ENCODE peak calls at places on chromosome 12, in nine cellular contexts. D is PC-3, J is choroid plexus epithelial cell, K is GM12865, H is fibroblast of mammary gland, N is stomach, O is cardiac muscle cell, W is BE2C, V is GM23338. F is an unnamed sample.

GRCh38 chr12:21788089-21788983 is 13.8 kb upstream of the KCNJ8 start:
- DNase-seq in D (no peak), J (peak), K (no peak), H (peak), N (peak), O (no peak), W (no peak), V (no peak), F (no peak)

GRCh38 chr12:25894759-25895158 is 63.7 kb upstream of the RASSF8 start:
- DNase-seq in D (no peak), J (peak), K (no peak), H (no peak), N (no peak), O (no peak), W (no peak), V (no peak), F (no peak)

GRCh38 chr12:91413591-91413990 is 231.0 kb upstream of the DCN start:
- DNase-seq in D (peak), J (peak), K (no peak), H (peak), N (no peak), O (peak), W (peak), V (no peak), F (peak)

GRCh38 chr12:94460594-94460959 is 910 bp upstream of the CEP83 start:
- DNase-seq in D (peak), J (no peak), K (no peak), H (no peak), N (no peak), O (no peak), W (no peak), V (no peak), F (no peak)

GRCh38 chr12:121858662-121859572 is at the start of gene HPD:
- DNase-seq in D (peak), J (peak), K (no peak), H (peak), N (no peak), O (no peak), W (no peak), V (peak), F (peak)

GRCh38 chr12:42237052-42237852 is 796 bp downstream of the YAF2 start:
- DNase-seq in D (peak), J (peak), K (peak), H (peak), N (peak), O (peak), W (peak), V (peak), F (peak)

GRCh38 chr12:81176796-81177195 is 98.9 kb downstream of the ACSS3 start:
- DNase-seq in D (no peak), J (peak), K (no peak), H (peak), N (no peak), O (no peak), W (no peak), V (no peak), F (no peak)

GRCh38 chr12:107027304-107028053 is 40.5 kb upstream of the MTERF2 start:
- DNase-seq in D (peak), J (peak), K (peak), H (peak), N (no peak), O (no peak), W (no peak), V (no peak), F (peak)

GRCh38 chr12:114936148-114937099 is 252.4 kb upstream of the TBX3 start:
- DNase-seq in D (peak), J (peak), K (no peak), H (peak), N (no peak), O (peak), W (no peak), V (no peak), F (peak)

GRCh38 chr12:118010903-118011302 is 5.6 kb upstream of the RFC5 start:
- DNase-seq in D (no peak), J (no peak), K (no peak), H (no peak), N (no peak), O (no peak), W (no peak), V (no peak), F (no peak)

GRCh38 chr12:107241421-107241820 is 148.1 kb upstream of the CRY1 start:
- DNase-seq in D (no peak), J (no peak), K (no peak), H (no peak), N (no peak), O (no peak), W (no peak), V (no peak), F (no peak)

GRCh38 chr12:64419696-64420095 is 15.5 kb downstream of the XPOT start:
- DNase-seq in D (no peak), J (no peak), K (no peak), H (no peak), N (no peak), O (no peak), W (no peak), V (no peak), F (no peak)

GRCh38 chr12:75526655-75527511 is 15.5 kb upstream of the KRR1 start:
- DNase-seq in D (peak), J (peak), K (peak), H (peak), N (no peak), O (peak), W (peak), V (peak), F (peak)

GRCh38 chr12:68435238-68435637 is 103.1 kb upstream of the MDM1 start:
- DNase-seq in D (no peak), J (no peak), K (no peak), H (no peak), N (no peak), O (no peak), W (no peak), V (no peak), F (no peak)

GRCh38 chr12:53991077-53991460 is 6.1 kb downstream of the HOXC10 start:
- DNase-seq in D (peak), J (no peak), K (no peak), H (peak), N (no peak), O (no peak), W (no peak), V (no peak), F (peak)

DNA sequence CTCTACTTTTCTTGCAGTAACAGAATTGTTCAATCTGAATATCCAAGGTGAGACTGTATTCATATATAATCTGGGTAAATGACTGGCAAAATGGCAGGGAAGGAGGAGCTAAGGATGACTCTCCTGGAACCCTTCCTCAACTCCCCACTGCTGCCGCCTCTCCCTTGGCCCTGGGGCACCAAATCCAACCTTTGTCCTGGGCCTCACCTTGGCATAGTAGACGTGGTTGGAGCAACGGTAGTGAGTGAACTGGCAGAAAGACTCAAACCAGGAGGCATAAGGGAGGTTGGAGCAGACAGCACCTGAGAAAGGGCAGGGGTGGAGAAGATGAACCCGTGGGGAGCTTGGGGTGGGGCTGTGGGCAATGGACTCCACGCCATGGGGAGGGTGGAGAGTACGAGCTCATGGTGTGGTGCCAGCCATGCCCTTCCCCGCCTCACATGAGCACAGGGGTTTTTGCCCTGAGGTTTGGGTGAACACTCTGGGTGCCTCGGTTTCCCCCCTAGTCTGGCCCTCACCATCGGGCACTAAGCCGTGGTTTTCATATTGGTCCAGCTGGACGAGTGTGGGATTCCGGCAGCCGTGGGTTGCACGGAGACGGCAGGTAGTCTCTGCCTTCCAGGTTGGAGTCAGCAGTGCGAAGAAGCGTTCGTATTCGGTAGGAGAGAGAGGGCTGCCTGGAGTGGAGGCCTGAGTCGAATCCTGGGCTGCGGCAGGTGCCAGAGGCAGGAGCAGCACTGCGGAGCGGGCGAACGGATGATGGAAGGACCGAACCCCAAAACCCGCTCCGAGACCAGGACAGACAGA is 753 bp downstream of the ACRBP start:
- DNase-seq in D (no peak), J (no peak), K (no peak), H (no peak), N (no peak), O (no peak), W (no peak), V (peak), F (no peak)
- H3K4me3 ChIP-seq in D (no peak), J (peak), K (peak), H (peak), N (peak), O (peak), W (peak), V (peak), F (peak)

DNA sequence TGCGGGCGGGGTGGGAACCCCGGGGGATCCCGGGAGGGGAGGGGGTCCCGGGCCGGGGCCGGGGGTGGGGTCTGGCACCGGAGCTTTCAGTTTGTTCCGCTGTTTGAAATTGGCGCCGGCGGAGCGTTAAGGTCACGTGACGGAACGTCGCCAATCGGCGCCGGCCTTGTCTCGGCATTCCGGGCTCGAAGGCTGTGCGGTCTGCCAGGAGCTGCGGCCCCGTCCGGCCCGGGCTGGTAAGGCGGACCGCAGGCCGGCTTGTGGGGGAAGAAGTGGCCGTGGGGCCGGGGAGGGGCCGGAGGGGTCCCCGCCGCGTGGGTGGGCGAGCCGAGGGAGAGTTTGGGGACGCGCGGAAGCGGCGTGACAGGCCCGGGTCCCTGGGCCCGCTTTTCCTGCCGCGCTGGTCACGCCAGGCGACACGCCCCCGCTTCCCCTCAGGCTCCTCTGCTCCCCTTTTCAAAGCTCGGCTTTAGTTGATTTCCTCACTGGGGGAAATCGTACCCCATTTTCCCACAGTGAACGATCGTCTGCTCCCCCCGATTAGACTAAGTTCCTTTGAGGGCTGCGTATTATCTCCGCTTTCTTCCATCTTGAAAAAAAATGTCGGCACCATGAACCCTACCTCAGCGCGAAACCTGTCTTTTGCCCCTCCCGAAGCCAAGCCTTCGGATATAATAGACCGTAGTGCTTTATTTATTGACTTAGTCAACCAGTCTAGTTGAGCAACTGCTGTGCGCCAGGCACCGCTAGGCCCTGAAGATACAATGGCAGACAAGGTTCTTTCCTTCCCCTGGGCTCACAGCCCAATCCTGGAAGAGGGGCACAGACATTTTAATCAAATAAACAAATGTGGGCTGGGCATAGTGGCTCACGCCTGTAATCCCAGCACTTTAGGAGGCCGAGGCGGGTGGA is at the start of the genes FOXM1 and RHNO1:
- DNase-seq in D (peak), J (peak), K (peak), H (peak), N (peak), O (peak), W (peak), V (peak), F (peak)
- TF ChIP-seq CTCF in D (no peak), J (peak), K (no peak), H (no peak), N (no peak), O (peak), W (peak), V (no peak), F (peak)

GRCh38 chr12:131132118-131132892 is 178.6 kb downstream of the ADGRD1 start:
- DNase-seq in D (peak), J (peak), K (peak), H (peak), N (peak), O (peak), W (peak), V (peak), F (peak)
- H3K4me3 ChIP-seq in D (no peak), J (no peak), K (no peak), H (no peak), N (no peak), O (no peak), W (peak), V (peak), F (no peak)

GRCh38 chr12:92739099-92739498 is 36.3 kb downstream of the PLEKHG7 start:
- DNase-seq in D (no peak), J (peak), K (no peak), H (peak), N (no peak), O (no peak), W (peak), V (peak), F (peak)

GRCh38 chr12:92737855-92738850 is 35.4 kb downstream of the PLEKHG7 start:
- DNase-seq in D (no peak), J (no peak), K (no peak), H (no peak), N (no peak), O (no peak), W (no peak), V (no peak), F (no peak)

GRCh38 chr12:92730758-92731157 is 28.0 kb downstream of the PLEKHG7 start:
- DNase-seq in D (no peak), J (no peak), K (no peak), H (no peak), N (no peak), O (no peak), W (no peak), V (no peak), F (no peak)

GRCh38 chr12:92736605-92737004 is 33.8 kb downstream of the PLEKHG7 start:
- DNase-seq in D (no peak), J (no peak), K (no peak), H (no peak), N (no peak), O (peak), W (no peak), V (no peak), F (no peak)

GRCh38 chr12:92735131-92735721 is 32.4 kb downstream of the PLEKHG7 start:
- DNase-seq in D (peak), J (peak), K (no peak), H (peak), N (no peak), O (no peak), W (no peak), V (peak), F (peak)
- TF ChIP-seq CTCF in D (peak), J (peak), K (no peak), H (peak), N (no peak), O (no peak), W (no peak), V (peak), F (peak)

GRCh38 chr12:113268136-113268535 is 46.9 kb downstream of the TPCN1 start:
- DNase-seq in D (no peak), J (no peak), K (no peak), H (no peak), N (no peak), O (no peak), W (no peak), V (no peak), F (no peak)

GRCh38 chr12:113263431-113263963 is 42.2 kb downstream of the TPCN1 start:
- DNase-seq in D (no peak), J (no peak), K (no peak), H (no peak), N (no peak), O (no peak), W (no peak), V (no peak), F (no peak)

GRCh38 chr12:113268621-113269020 is 47.4 kb downstream of the TPCN1 start:
- DNase-seq in D (no peak), J (no peak), K (no peak), H (no peak), N (no peak), O (no peak), W (no peak), V (no peak), F (no peak)

GRCh38 chr12:113267621-113268020 is 46.4 kb downstream of the TPCN1 start:
- DNase-seq in D (peak), J (no peak), K (no peak), H (no peak), N (no peak), O (no peak), W (no peak), V (no peak), F (no peak)

GRCh38 chr12:113266106-113266895 is 45.0 kb downstream of the TPCN1 start:
- DNase-seq in D (no peak), J (no peak), K (no peak), H (no peak), N (no peak), O (no peak), W (no peak), V (no peak), F (no peak)
- H3K4me3 ChIP-seq in D (no peak), J (no peak), K (no peak), H (no peak), N (no peak), O (no peak), W (no peak), V (no peak), F (no peak)

GRCh38 chr12:100201604-100202423 is 1.2 kb downstream of the ACTR6 start:
- DNase-seq in D (no peak), J (no peak), K (no peak), H (no peak), N (no peak), O (no peak), W (no peak), V (no peak), F (no peak)

GRCh38 chr12:100199023-100199346 is 1.6 kb upstream of the ACTR6 start:
- DNase-seq in D (no peak), J (no peak), K (no peak), H (no peak), N (no peak), O (no peak), W (no peak), V (no peak), F (no peak)

GRCh38 chr12:100199347-100200136 is 1.1 kb upstream of the ACTR6 start:
- DNase-seq in D (peak), J (peak), K (peak), H (no peak), N (peak), O (peak), W (peak), V (peak), F (peak)

GRCh38 chr12:100197486-100197885 is 3.1 kb upstream of the ACTR6 start:
- DNase-seq in D (peak), J (no peak), K (no peak), H (no peak), N (no peak), O (no peak), W (no peak), V (no peak), F (no peak)

DNA sequence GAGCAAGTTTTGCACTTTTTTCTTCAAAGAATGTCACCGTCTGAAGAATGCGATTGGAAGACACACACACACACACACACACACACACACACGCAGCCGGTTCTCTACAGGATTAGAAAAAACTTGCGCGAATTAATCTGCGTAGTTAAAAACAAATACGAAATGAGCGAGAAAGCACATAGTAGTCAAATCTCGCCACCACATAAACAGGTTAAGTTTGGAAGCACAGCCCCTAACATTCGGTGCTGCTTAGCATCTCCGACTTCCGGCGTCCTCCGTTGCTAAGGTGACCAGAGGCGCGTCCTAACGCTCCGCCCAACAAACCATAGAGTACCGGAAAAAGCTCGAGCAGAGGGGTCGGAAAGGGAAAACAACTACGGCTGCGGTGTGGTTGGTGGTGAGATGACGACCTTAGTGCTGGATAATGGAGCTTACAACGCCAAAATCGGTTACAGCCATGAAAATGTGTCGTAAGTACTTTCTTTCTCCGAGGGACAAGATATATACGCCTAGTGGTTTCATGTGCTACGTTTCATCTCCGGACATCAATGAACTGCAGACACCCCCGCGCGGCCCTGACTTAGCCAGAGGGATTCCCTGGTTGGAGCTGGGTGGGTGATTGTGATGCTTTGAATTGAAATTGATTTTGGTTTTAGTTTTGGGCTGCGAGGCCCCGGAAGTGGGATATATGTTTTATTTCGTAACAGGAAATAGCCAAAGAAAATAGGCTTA is at the start of gene ACTR6:
- DNase-seq in D (peak), J (peak), K (peak), H (peak), N (peak), O (peak), W (peak), V (peak), F (peak)
- TF ChIP-seq CTCF in D (no peak), J (peak), K (no peak), H (no peak), N (no peak), O (peak), W (no peak), V (no peak), F (no peak)

GRCh38 chr12:13374783-13375182 is 178.3 kb downstream of the EMP1 start:
- DNase-seq in D (no peak), J (no peak), K (no peak), H (no peak), N (peak), O (no peak), W (no peak), V (no peak), F (no peak)

GRCh38 chr12:13375583-13376413 is 179.3 kb downstream of the EMP1 start:
- DNase-seq in D (peak), J (no peak), K (no peak), H (no peak), N (no peak), O (no peak), W (no peak), V (no peak), F (no peak)

GRCh38 chr12:13377698-13378097 is 181.2 kb downstream of the EMP1 start:
- DNase-seq in D (no peak), J (no peak), K (no peak), H (no peak), N (no peak), O (no peak), W (no peak), V (no peak), F (no peak)

GRCh38 chr12:13379531-13379930 is 183.0 kb downstream of the EMP1 start:
- DNase-seq in D (no peak), J (no peak), K (no peak), H (no peak), N (no peak), O (no peak), W (no peak), V (no peak), F (no peak)

DNA sequence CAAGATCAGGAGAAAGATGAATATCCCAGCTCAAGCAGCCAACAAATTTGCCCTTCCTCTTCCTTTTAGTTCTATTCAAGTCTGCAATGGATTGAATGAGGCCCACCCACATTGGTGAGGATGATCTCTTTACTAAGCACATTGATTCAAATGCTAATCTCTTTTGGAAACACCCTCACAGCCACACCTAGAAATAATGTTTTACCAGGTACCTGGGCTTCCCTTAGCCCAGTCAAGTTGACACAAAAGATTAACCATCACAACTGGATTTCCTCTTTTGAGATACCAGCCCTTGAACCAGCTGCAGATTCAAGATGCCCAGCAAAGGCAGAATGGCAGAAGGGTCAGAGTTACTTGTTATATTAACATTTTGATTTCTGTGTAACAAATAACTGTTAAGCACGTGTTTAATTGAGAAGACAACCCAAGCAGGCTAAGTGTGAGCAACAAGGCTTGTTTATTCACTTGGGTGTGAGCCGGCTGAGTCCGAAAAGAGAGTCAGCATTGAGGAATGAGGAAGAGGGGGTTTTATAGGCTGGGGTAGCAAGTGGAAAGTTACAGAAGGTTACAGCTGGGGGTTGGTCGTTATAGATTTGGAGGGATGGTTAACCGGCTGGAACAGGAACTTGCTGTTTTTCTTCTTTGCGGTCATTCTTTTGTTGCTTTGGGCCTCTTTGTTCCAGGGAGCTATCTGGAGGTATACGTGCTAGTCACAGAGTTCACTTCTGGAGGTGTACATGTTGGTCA is 180.3 kb downstream of the EMP1 start:
- DNase-seq in D (peak), J (no peak), K (no peak), H (no peak), N (peak), O (no peak), W (no peak), V (peak), F (no peak)
- H3K4me3 ChIP-seq in D (no peak), J (no peak), K (no peak), H (no peak), N (no peak), O (no peak), W (no peak), V (no peak), F (no peak)

F was measured in AG10803.